ENCODE peak calls at places on chromosomes 2 and 18, in six cellular contexts. One of them, this sample, is unnamed.

GRCh38 chr18:63249781-63250180 is 69.8 kb downstream of the BCL2 start:
- DNase-seq in fibroblast of lung: peak; percentile 33
- DNase-seq in GM23338: no peak
- DNase-seq in H9: no peak
- DNase-seq in PC-3: no peak
- DNase-seq in GM23248: no peak
- DNase-seq in this sample: no peak

GRCh38 chr2:72605836-72606442 is 219.9 kb downstream of the EXOC6B start:
- DNase-seq in GM23248: peak; percentile 52
- DNase-seq in fibroblast of lung: peak; percentile 47
- DNase-seq in GM23338: peak; percentile 47
- DNase-seq in H9: no peak
- DNase-seq in PC-3: peak; percentile 52
- DNase-seq in this sample: no peak

GRCh38 chr2:219249203-219249980 is 3.7 kb upstream of the TUBA4B start:
- DNase-seq in H9: no peak
- DNase-seq in fibroblast of lung: peak; percentile 91
- DNase-seq in GM23248: peak; percentile 92
- DNase-seq in GM23338: peak; percentile 14
- DNase-seq in PC-3: peak; percentile 91
- DNase-seq in this sample: peak; percentile 86

GRCh38 chr2:60439219-60439974 is 114.1 kb downstream of the BCL11A start:
- DNase-seq in H9: peak; percentile 58
- DNase-seq in fibroblast of lung: no peak
- DNase-seq in PC-3: no peak
- DNase-seq in GM23338: peak; percentile 70
- DNase-seq in GM23248: no peak
- DNase-seq in this sample: no peak

GRCh38 chr18:46939337-46939963 is 22.0 kb downstream of the KATNAL2 start:
- DNase-seq in GM23338: peak; percentile 10
- DNase-seq in H9: no peak
- DNase-seq in PC-3: no peak
- DNase-seq in GM23248: peak; percentile 54
- DNase-seq in fibroblast of lung: peak; percentile 88
- DNase-seq in this sample: no peak

GRCh38 chr2:215904101-215904500 is 109.2 kb downstream of the MREG start:
- DNase-seq in GM23338: no peak
- DNase-seq in H9: no peak
- DNase-seq in PC-3: peak; percentile 51
- DNase-seq in GM23248: peak; percentile 80
- DNase-seq in fibroblast of lung: peak; percentile 68
- DNase-seq in this sample: peak; percentile 7

GRCh38 chr2:55519908-55520885 is 679 bp downstream of the CFAP36 start:
- DNase-seq in GM23248: peak; percentile 69
- DNase-seq in H9: no peak
- DNase-seq in PC-3: peak; percentile 30
- DNase-seq in GM23338: peak; percentile 50
- DNase-seq in fibroblast of lung: peak; percentile 8
- DNase-seq in this sample: peak; percentile 37

GRCh38 chr2:70518557-70518956 is 35.1 kb downstream of the TGFA start:
- DNase-seq in GM23338: no peak
- DNase-seq in PC-3: no peak
- DNase-seq in fibroblast of lung: no peak
- DNase-seq in H9: no peak
- DNase-seq in GM23248: no peak
- DNase-seq in this sample: no peak

GRCh38 chr2:28761420-28761819 is 9.8 kb downstream of the PPP1CB start:
- DNase-seq in GM23248: no peak
- DNase-seq in GM23338: no peak
- DNase-seq in PC-3: no peak
- DNase-seq in H9: no peak
- DNase-seq in fibroblast of lung: no peak
- DNase-seq in this sample: no peak

GRCh38 chr2:2662847-2663356 is 331.8 kb upstream of the MYT1L start:
- DNase-seq in fibroblast of lung: no peak
- DNase-seq in PC-3: peak; percentile 65
- DNase-seq in GM23338: no peak
- DNase-seq in H9: no peak
- DNase-seq in GM23248: no peak
- DNase-seq in this sample: no peak

GRCh38 chr2:28598484-28598883 is 102.6 kb downstream of the PLB1 start:
- DNase-seq in fibroblast of lung: no peak
- DNase-seq in GM23248: no peak
- DNase-seq in GM23338: no peak
- DNase-seq in PC-3: no peak
- DNase-seq in H9: no peak
- DNase-seq in this sample: no peak

GRCh38 chr18:79910563-79910962 is 40.9 kb downstream of the SLC66A2 start:
- DNase-seq in GM23248: no peak
- DNase-seq in PC-3: no peak
- DNase-seq in GM23338: no peak
- DNase-seq in H9: no peak
- DNase-seq in fibroblast of lung: no peak
- DNase-seq in this sample: no peak

GRCh38 chr2:136141510-136142154 is 23.7 kb upstream of the CXCR4 start:
- DNase-seq in GM23338: no peak
- DNase-seq in GM23248: no peak
- DNase-seq in PC-3: no peak
- DNase-seq in H9: no peak
- DNase-seq in fibroblast of lung: no peak
- DNase-seq in this sample: no peak

GRCh38 chr2:181788883-181789555 is 102.5 kb upstream of the ITPRID2 start:
- DNase-seq in fibroblast of lung: no peak
- DNase-seq in H9: no peak
- DNase-seq in GM23338: no peak
- DNase-seq in GM23248: peak; percentile 45
- DNase-seq in PC-3: peak; percentile 55
- DNase-seq in this sample: no peak

GRCh38 chr2:217316743-217317142 is 456.9 kb upstream of the TNP1 start:
- DNase-seq in GM23248: peak; percentile 58
- DNase-seq in fibroblast of lung: peak; percentile 23
- DNase-seq in GM23338: no peak
- DNase-seq in PC-3: peak; percentile 34
- DNase-seq in H9: no peak
- DNase-seq in this sample: no peak

GRCh38 chr2:191555092-191555742 is 122.7 kb upstream of the NABP1 start:
- DNase-seq in H9: peak; percentile 82
- DNase-seq in PC-3: peak; percentile 94
- DNase-seq in fibroblast of lung: peak; percentile 83
- DNase-seq in GM23248: peak; percentile 82
- DNase-seq in GM23338: peak; percentile 92
- DNase-seq in this sample: peak; percentile 58
- H2AFZ ChIP-seq in H9: no peak overlapping the region
- H2AFZ ChIP-seq in PC-3: peak overlapping the region; percentile 51
- H2AFZ ChIP-seq in fibroblast of lung: no peak overlapping the region
- H2AFZ ChIP-seq in GM23248: peak overlapping the region; percentile 63
- H2AFZ ChIP-seq in GM23338: peak overlapping the region; percentile 3
- H2AFZ ChIP-seq in this sample: peak overlapping the region; percentile 45

DNA sequence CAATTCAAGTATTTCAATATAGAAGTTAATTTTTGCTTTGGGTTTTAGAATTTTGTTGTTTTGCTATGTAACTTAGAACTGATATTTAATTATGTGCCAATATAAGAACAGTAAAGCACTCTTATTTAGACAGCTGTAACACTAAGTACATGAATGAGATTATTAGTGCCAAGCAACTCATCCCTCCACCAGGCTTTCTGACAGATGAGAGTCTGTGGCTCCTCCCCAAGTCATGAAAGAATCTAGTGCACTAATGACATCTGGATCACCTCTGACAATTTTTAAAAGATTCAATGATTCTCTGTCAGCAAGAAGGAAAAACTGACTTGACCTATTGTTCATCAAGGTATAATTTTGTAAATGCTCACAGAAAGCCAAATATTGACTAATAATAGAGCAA is 67.8 kb downstream of the TMEFF2 start:
- DNase-seq in GM23338: no peak
- DNase-seq in PC-3: peak; percentile 7
- DNase-seq in fibroblast of lung: no peak
- DNase-seq in H9: no peak
- DNase-seq in GM23248: no peak
- DNase-seq in this sample: no peak
- H3K27ac ChIP-seq in GM23338: no peak overlapping the region
- H3K27ac ChIP-seq in PC-3: no peak overlapping the region
- H3K27ac ChIP-seq in fibroblast of lung: no peak overlapping the region
- H3K27ac ChIP-seq in H9: no peak overlapping the region
- H3K27ac ChIP-seq in GM23248: no peak overlapping the region
- H3K27ac ChIP-seq in this sample: no peak overlapping the region

GRCh38 chr2:65057391-65058052 is 1.3 kb downstream of the CEP68 start:
- DNase-seq in H9: no peak
- DNase-seq in GM23248: peak; percentile 42
- DNase-seq in fibroblast of lung: peak; percentile 41
- DNase-seq in PC-3: peak; percentile 83
- DNase-seq in GM23338: peak; percentile 40
- DNase-seq in this sample: peak; percentile 41
- H2AFZ ChIP-seq in H9: no peak overlapping the region
- H2AFZ ChIP-seq in GM23248: peak overlapping the region; percentile 98
- H2AFZ ChIP-seq in fibroblast of lung: peak overlapping the region; percentile 60
- H2AFZ ChIP-seq in PC-3: no peak overlapping the region
- H2AFZ ChIP-seq in GM23338: no peak overlapping the region
- H2AFZ ChIP-seq in this sample: peak overlapping the region; percentile 99

GRCh38 chr2:227796044-227796780 is 17.4 kb upstream of the CCL20 start:
- DNase-seq in PC-3: peak; percentile 84
- DNase-seq in fibroblast of lung: no peak
- DNase-seq in GM23338: no peak
- DNase-seq in GM23248: no peak
- DNase-seq in H9: no peak
- DNase-seq in this sample: peak; percentile 23
- H3K27ac ChIP-seq in PC-3: peak overlapping the region; percentile 19
- H3K27ac ChIP-seq in fibroblast of lung: no peak overlapping the region
- H3K27ac ChIP-seq in GM23338: no peak overlapping the region
- H3K27ac ChIP-seq in GM23248: no peak overlapping the region
- H3K27ac ChIP-seq in H9: no peak overlapping the region
- H3K27ac ChIP-seq in this sample: no peak overlapping the region

DNA sequence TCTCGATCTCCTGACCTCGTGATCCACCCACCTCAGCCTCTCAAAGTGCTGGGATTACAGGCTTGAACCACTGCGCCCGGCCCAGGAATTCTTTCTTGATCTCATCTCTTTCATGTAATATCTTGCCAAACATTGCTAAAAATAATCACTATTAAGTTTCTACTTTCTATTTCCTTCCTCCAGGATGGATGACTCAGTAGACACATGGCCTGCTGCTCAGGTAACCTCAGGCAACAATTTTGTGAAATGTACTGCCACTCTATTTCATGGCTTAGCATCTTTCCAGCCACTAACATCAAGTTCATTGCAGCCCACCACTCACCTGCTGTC is 11.1 kb upstream of the SUMO1 start:
- DNase-seq in PC-3: peak; percentile 55
- DNase-seq in GM23338: no peak
- DNase-seq in fibroblast of lung: no peak
- DNase-seq in H9: no peak
- DNase-seq in GM23248: peak; percentile 4
- DNase-seq in this sample: peak; percentile 79
- H2AFZ ChIP-seq in PC-3: peak overlapping the region; percentile 73
- H2AFZ ChIP-seq in GM23338: no peak overlapping the region
- H2AFZ ChIP-seq in fibroblast of lung: no peak overlapping the region
- H2AFZ ChIP-seq in H9: no peak overlapping the region
- H2AFZ ChIP-seq in GM23248: no peak overlapping the region
- H2AFZ ChIP-seq in this sample: peak overlapping the region; percentile 69

GRCh38 chr2:1601064-1601405 is 143.3 kb downstream of the PXDN start:
- DNase-seq in H9: no peak
- DNase-seq in GM23338: no peak
- DNase-seq in fibroblast of lung: no peak
- DNase-seq in GM23248: no peak
- DNase-seq in PC-3: no peak
- DNase-seq in this sample: no peak
- H3K27ac ChIP-seq in H9: no peak overlapping the region
- H3K27ac ChIP-seq in GM23338: no peak overlapping the region
- H3K27ac ChIP-seq in fibroblast of lung: peak overlapping the region; percentile 50
- H3K27ac ChIP-seq in GM23248: no peak overlapping the region
- H3K27ac ChIP-seq in PC-3: peak overlapping the region; percentile 83
- H3K27ac ChIP-seq in this sample: peak overlapping the region; percentile 50

GRCh38 chr2:158969162-158969716 is 799 bp downstream of the TANC1 start:
- DNase-seq in PC-3: no peak
- DNase-seq in H9: no peak
- DNase-seq in GM23248: peak; percentile 34
- DNase-seq in fibroblast of lung: no peak
- DNase-seq in GM23338: peak; percentile 22
- DNase-seq in this sample: no peak
- H2AFZ ChIP-seq in PC-3: peak overlapping the region; percentile 69
- H2AFZ ChIP-seq in H9: no peak overlapping the region
- H2AFZ ChIP-seq in GM23248: peak overlapping the region; percentile 90
- H2AFZ ChIP-seq in fibroblast of lung: no peak overlapping the region
- H2AFZ ChIP-seq in GM23338: peak overlapping the region; percentile 98
- H2AFZ ChIP-seq in this sample: peak overlapping the region; percentile 82

DNA sequence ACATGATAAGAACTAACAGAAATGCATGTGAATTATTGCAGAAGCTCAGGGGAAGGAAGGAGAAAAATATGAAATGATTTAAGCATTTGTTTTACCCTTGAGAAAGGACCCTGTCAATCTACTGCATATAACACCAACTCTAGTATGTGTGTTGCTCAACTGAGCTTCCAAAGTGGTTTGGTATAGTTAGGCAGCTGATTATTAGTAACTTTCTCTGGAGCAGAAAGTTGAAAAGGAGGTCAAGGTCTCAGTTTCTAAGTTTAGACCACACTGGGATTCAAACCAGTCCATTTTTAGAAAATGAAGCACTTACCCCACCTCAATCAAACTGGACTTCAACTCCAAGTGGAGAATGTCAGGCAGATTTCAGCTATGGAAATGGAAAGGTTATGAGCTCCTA is 123.3 kb upstream of the CDC42EP3 start:
- DNase-seq in PC-3: no peak
- DNase-seq in fibroblast of lung: peak; percentile 71
- DNase-seq in H9: no peak
- DNase-seq in GM23248: no peak
- DNase-seq in GM23338: no peak
- DNase-seq in this sample: no peak
- H3K27ac ChIP-seq in PC-3: no peak overlapping the region
- H3K27ac ChIP-seq in fibroblast of lung: peak overlapping the region; percentile 22
- H3K27ac ChIP-seq in H9: no peak overlapping the region
- H3K27ac ChIP-seq in GM23248: no peak overlapping the region
- H3K27ac ChIP-seq in GM23338: no peak overlapping the region
- H3K27ac ChIP-seq in this sample: no peak overlapping the region